ENCODE peak calls at places on chromosome 1, in six cellular contexts. One of them, this sample, is unnamed.

GRCh38 chr1:94602802-94603625 is 61.5 kb upstream of the F3 start:
- DNase-seq in K562: no peak
- DNase-seq in GM12878: no peak
- DNase-seq in SK-N-SH: no peak
- DNase-seq in HCT116: no peak
- DNase-seq in H1: no peak
- DNase-seq in this sample: no peak

GRCh38 chr1:118249641-118250040 is 64.6 kb upstream of the SPAG17 start:
- DNase-seq in K562: no peak
- DNase-seq in GM12878: no peak
- DNase-seq in SK-N-SH: no peak
- DNase-seq in HCT116: no peak
- DNase-seq in H1: no peak
- DNase-seq in this sample: no peak

GRCh38 chr1:217076902-217077301 is 353.7 kb upstream of the ESRRG start:
- DNase-seq in K562: no peak
- DNase-seq in GM12878: no peak
- DNase-seq in SK-N-SH: no peak
- DNase-seq in HCT116: no peak
- DNase-seq in H1: no peak
- DNase-seq in this sample: no peak

GRCh38 chr1:116586741-116587143 is 15.9 kb upstream of the CD58 start:
- DNase-seq in K562: no peak
- DNase-seq in GM12878: no peak
- DNase-seq in SK-N-SH: peak
- DNase-seq in HCT116: no peak
- DNase-seq in H1: no peak
- DNase-seq in this sample: no peak

GRCh38 chr1:160709715-160710114 is 1.9 kb downstream of the CD48 start:
- DNase-seq in K562: no peak
- DNase-seq in GM12878: no peak
- DNase-seq in SK-N-SH: no peak
- DNase-seq in HCT116: no peak
- DNase-seq in H1: no peak
- DNase-seq in this sample: no peak

GRCh38 chr1:199684686-199685273 is 342.7 kb upstream of the NR5A2 start:
- DNase-seq in K562: peak
- DNase-seq in GM12878: peak
- DNase-seq in SK-N-SH: peak
- DNase-seq in HCT116: peak
- DNase-seq in H1: no peak
- DNase-seq in this sample: peak

GRCh38 chr1:207998691-207999090 is 87.8 kb upstream of the CD34 start:
- DNase-seq in K562: no peak
- DNase-seq in GM12878: no peak
- DNase-seq in SK-N-SH: no peak
- DNase-seq in HCT116: no peak
- DNase-seq in H1: no peak
- DNase-seq in this sample: no peak

GRCh38 chr1:11571906-11572616 is 82.2 kb downstream of the FBXO2 start:
- DNase-seq in K562: peak
- DNase-seq in GM12878: no peak
- DNase-seq in SK-N-SH: no peak
- DNase-seq in HCT116: peak
- DNase-seq in H1: peak
- DNase-seq in this sample: no peak

GRCh38 chr1:95438213-95438948 is 204.4 kb downstream of the RWDD3 start:
- DNase-seq in K562: no peak
- DNase-seq in GM12878: no peak
- DNase-seq in SK-N-SH: no peak
- DNase-seq in HCT116: no peak
- DNase-seq in H1: no peak
- DNase-seq in this sample: no peak

GRCh38 chr1:9145714-9146113 is 16.8 kb upstream of the GPR157 start:
- DNase-seq in K562: no peak
- DNase-seq in GM12878: no peak
- DNase-seq in SK-N-SH: no peak
- DNase-seq in HCT116: no peak
- DNase-seq in H1: no peak
- DNase-seq in this sample: no peak

GRCh38 chr1:182601416-182601786 is 2.8 kb downstream of the RGS16 start:
- DNase-seq in K562: peak
- DNase-seq in GM12878: peak
- DNase-seq in SK-N-SH: peak
- DNase-seq in HCT116: peak
- DNase-seq in H1: no peak
- DNase-seq in this sample: no peak

GRCh38 chr1:182771187-182771984 is 18.2 kb upstream of the NPL start:
- DNase-seq in K562: no peak
- DNase-seq in GM12878: no peak
- DNase-seq in SK-N-SH: no peak
- DNase-seq in HCT116: no peak
- DNase-seq in H1: no peak
- DNase-seq in this sample: no peak

GRCh38 chr1:99326215-99326949 is 62.1 kb downstream of the PLPPR4 start:
- DNase-seq in K562: peak
- DNase-seq in GM12878: no peak
- DNase-seq in SK-N-SH: no peak
- DNase-seq in HCT116: no peak
- DNase-seq in H1: no peak
- DNase-seq in this sample: no peak

GRCh38 chr1:178651742-178652141 is 73.3 kb upstream of the RALGPS2 start:
- DNase-seq in K562: no peak
- DNase-seq in GM12878: no peak
- DNase-seq in SK-N-SH: no peak
- DNase-seq in HCT116: no peak
- DNase-seq in H1: no peak
- DNase-seq in this sample: no peak

GRCh38 chr1:7588457-7588827 is 182.7 kb upstream of the VAMP3 start:
- DNase-seq in K562: no peak
- DNase-seq in GM12878: no peak
- DNase-seq in SK-N-SH: no peak
- DNase-seq in HCT116: no peak
- DNase-seq in H1: no peak
- DNase-seq in this sample: no peak

GRCh38 chr1:84089470-84090261 is 54.4 kb upstream of the PRKACB start:
- DNase-seq in K562: no peak
- DNase-seq in GM12878: no peak
- DNase-seq in SK-N-SH: no peak
- DNase-seq in HCT116: peak
- DNase-seq in H1: no peak
- DNase-seq in this sample: no peak

GRCh38 chr1:169824153-169824552 is 29.4 kb upstream of the METTL18 start:
- DNase-seq in K562: no peak
- DNase-seq in GM12878: no peak
- DNase-seq in SK-N-SH: no peak
- DNase-seq in HCT116: no peak
- DNase-seq in H1: no peak
- DNase-seq in this sample: no peak

GRCh38 chr1:44860891-44861290 is 17.8 kb upstream of the PTCH2 start:
- DNase-seq in K562: no peak
- DNase-seq in GM12878: no peak
- DNase-seq in SK-N-SH: no peak
- DNase-seq in HCT116: no peak
- DNase-seq in H1: no peak
- DNase-seq in this sample: no peak

GRCh38 chr1:61055110-61055614 is 27.2 kb upstream of the NFIA start:
- DNase-seq in K562: no peak
- DNase-seq in GM12878: no peak
- DNase-seq in SK-N-SH: no peak
- DNase-seq in HCT116: no peak
- DNase-seq in H1: no peak
- DNase-seq in this sample: no peak

GRCh38 chr1:50416553-50417453 is 6.4 kb downstream of the DMRTA2 start:
- DNase-seq in K562: peak
- DNase-seq in GM12878: no peak
- DNase-seq in SK-N-SH: peak
- DNase-seq in HCT116: no peak
- DNase-seq in H1: no peak
- DNase-seq in this sample: no peak

GRCh38 chr1:184802739-184803492 is 48.3 kb upstream of the EDEM3 start:
- DNase-seq in K562: no peak
- DNase-seq in GM12878: no peak
- DNase-seq in SK-N-SH: peak
- DNase-seq in HCT116: no peak
- DNase-seq in H1: no peak
- DNase-seq in this sample: no peak

GRCh38 chr1:235532350-235532749 is 28.1 kb upstream of the B3GALNT2 start:
- DNase-seq in K562: no peak
- DNase-seq in GM12878: no peak
- DNase-seq in SK-N-SH: no peak
- DNase-seq in HCT116: peak
- DNase-seq in H1: no peak
- DNase-seq in this sample: no peak

GRCh38 chr1:198560093-198560638 is 19.7 kb upstream of the ATP6V1G3 start:
- DNase-seq in K562: peak
- DNase-seq in GM12878: no peak
- DNase-seq in SK-N-SH: no peak
- DNase-seq in HCT116: no peak
- DNase-seq in H1: no peak
- DNase-seq in this sample: no peak

GRCh38 chr1:25811384-25812082 is 8.2 kb upstream of the MTFR1L start:
- DNase-seq in K562: no peak
- DNase-seq in GM12878: no peak
- DNase-seq in SK-N-SH: peak
- DNase-seq in HCT116: no peak
- DNase-seq in H1: no peak
- DNase-seq in this sample: no peak

GRCh38 chr1:116886532-116886931 is 23.2 kb upstream of the PTGFRN start:
- DNase-seq in K562: no peak
- DNase-seq in GM12878: no peak
- DNase-seq in SK-N-SH: no peak
- DNase-seq in HCT116: no peak
- DNase-seq in H1: no peak
- DNase-seq in this sample: no peak

GRCh38 chr1:15322648-15323350 is 75.8 kb downstream of the FHAD1 start:
- DNase-seq in K562: peak
- DNase-seq in GM12878: no peak
- DNase-seq in SK-N-SH: peak
- DNase-seq in HCT116: no peak
- DNase-seq in H1: no peak
- DNase-seq in this sample: no peak

GRCh38 chr1:58885998-58886397 is 102.2 kb upstream of the JUN start:
- DNase-seq in K562: no peak
- DNase-seq in GM12878: no peak
- DNase-seq in SK-N-SH: no peak
- DNase-seq in HCT116: no peak
- DNase-seq in H1: no peak
- DNase-seq in this sample: no peak

GRCh38 chr1:111620412-111620971 is 903 bp downstream of the RAP1A start:
- DNase-seq in K562: peak
- DNase-seq in GM12878: no peak
- DNase-seq in SK-N-SH: no peak
- DNase-seq in HCT116: no peak
- DNase-seq in H1: no peak
- DNase-seq in this sample: no peak

GRCh38 chr1:198669023-198669698 is 30.3 kb downstream of the PTPRC start:
- DNase-seq in K562: peak
- DNase-seq in GM12878: peak
- DNase-seq in SK-N-SH: peak
- DNase-seq in HCT116: peak
- DNase-seq in H1: no peak
- DNase-seq in this sample: no peak

GRCh38 chr1:65200411-65200810 is 52.4 kb downstream of the AK4 start:
- DNase-seq in K562: no peak
- DNase-seq in GM12878: no peak
- DNase-seq in SK-N-SH: no peak
- DNase-seq in HCT116: no peak
- DNase-seq in H1: no peak
- DNase-seq in this sample: no peak

GRCh38 chr1:222043444-222044292 is 301.8 kb upstream of the DUSP10 start:
- DNase-seq in K562: no peak
- DNase-seq in GM12878: no peak
- DNase-seq in SK-N-SH: peak
- DNase-seq in HCT116: no peak
- DNase-seq in H1: no peak
- DNase-seq in this sample: no peak
- H3K9ac ChIP-seq in K562: no peak
- H3K9ac ChIP-seq in GM12878: no peak
- H3K9ac ChIP-seq in SK-N-SH: peak
- H3K9ac ChIP-seq in HCT116: no peak
- H3K9ac ChIP-seq in H1: no peak
- H3K9ac ChIP-seq in this sample: no peak

GRCh38 chr1:206575894-206576737 is 36.1 kb downstream of the EIF2D start:
- DNase-seq in K562: no peak
- DNase-seq in GM12878: no peak
- DNase-seq in SK-N-SH: no peak
- DNase-seq in HCT116: no peak
- DNase-seq in H1: no peak
- DNase-seq in this sample: no peak
- TF ChIP-seq POLR2AphosphoS5 in K562: no peak
- TF ChIP-seq POLR2AphosphoS5 in GM12878: no peak
- TF ChIP-seq POLR2AphosphoS5 in SK-N-SH: no peak
- TF ChIP-seq POLR2AphosphoS5 in HCT116: no peak
- TF ChIP-seq POLR2AphosphoS5 in H1: no peak
- TF ChIP-seq POLR2AphosphoS5 in this sample: no peak

GRCh38 chr1:40823971-40824370 is 38.2 kb downstream of the CITED4 start:
- DNase-seq in K562: no peak
- DNase-seq in GM12878: no peak
- DNase-seq in SK-N-SH: no peak
- DNase-seq in HCT116: no peak
- DNase-seq in H1: no peak
- DNase-seq in this sample: no peak
- H3K9ac ChIP-seq in K562: no peak
- H3K9ac ChIP-seq in GM12878: no peak
- H3K9ac ChIP-seq in SK-N-SH: no peak
- H3K9ac ChIP-seq in HCT116: no peak
- H3K9ac ChIP-seq in H1: no peak
- H3K9ac ChIP-seq in this sample: no peak

DNA sequence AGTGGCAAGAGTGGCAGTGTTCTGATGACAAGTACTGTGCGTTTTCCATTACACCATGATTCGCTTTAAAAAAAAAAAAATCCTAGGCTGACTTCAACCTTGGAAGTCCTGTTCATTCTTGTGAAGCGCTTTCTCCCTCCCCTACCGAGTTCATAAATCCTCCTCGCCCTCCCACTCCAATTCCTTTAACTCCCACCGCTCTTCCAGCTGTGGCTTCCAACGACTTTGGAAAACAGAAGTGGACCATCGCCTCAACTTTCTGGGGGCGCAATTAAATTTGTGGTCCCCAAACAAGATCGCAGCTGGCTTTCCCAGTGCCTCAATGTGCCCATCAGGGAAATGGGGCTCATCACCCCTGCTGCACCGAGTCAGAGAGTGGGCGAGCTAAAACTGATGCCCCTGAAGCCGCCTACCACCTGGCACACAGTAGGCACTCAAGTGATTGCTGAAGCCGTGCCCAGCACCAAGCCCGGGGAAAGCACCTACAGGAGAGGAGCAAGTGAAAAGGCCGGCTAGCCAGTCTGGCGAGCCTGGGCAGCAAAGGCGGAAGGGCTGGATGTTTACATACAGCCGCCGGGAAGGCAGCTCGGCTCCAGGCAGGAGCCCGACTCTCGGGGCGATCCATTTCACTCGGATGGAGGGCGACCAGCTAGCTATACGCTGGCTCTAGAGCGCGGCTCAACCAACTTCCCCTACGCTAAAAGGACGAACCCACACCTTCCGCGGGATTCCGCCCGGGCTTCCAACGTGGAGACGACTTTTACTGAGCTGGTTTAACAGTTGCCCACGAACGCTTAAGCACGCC is 1.3 kb downstream of the PLPP3 start:
- DNase-seq in K562: no peak
- DNase-seq in GM12878: no peak
- DNase-seq in SK-N-SH: peak
- DNase-seq in HCT116: no peak
- DNase-seq in H1: no peak
- DNase-seq in this sample: no peak
- TF ChIP-seq POLR2AphosphoS5 in K562: no peak
- TF ChIP-seq POLR2AphosphoS5 in GM12878: no peak
- TF ChIP-seq POLR2AphosphoS5 in SK-N-SH: no peak
- TF ChIP-seq POLR2AphosphoS5 in HCT116: no peak
- TF ChIP-seq POLR2AphosphoS5 in H1: no peak
- TF ChIP-seq POLR2AphosphoS5 in this sample: no peak

This sample was measured in SK-N-MC.